ENCODE peak calls at places on chromosomes 12 and 14, in ten cellular contexts. M, J, E, N, O, D, U, P, C and I are unnamed samples.

GRCh38 chr12:104250366-104251125 is 35.0 kb downstream of the TXNRD1 start:
- DNase-seq in M (no peak), J (no peak), E (no peak), N (no peak), O (no peak), D (no peak), U (no peak), P (no peak), C (no peak), I (no peak)

GRCh38 chr12:31772685-31773222 is 43.9 kb upstream of the AMN1 start:
- DNase-seq in M (no peak), J (no peak), E (no peak), N (no peak), O (no peak), D (no peak), U (no peak), P (no peak), C (no peak), I (no peak)

GRCh38 chr14:56100556-56100955 is 17.7 kb upstream of the PELI2 start:
- DNase-seq in M (no peak), J (no peak), E (no peak), N (no peak), O (no peak), D (no peak), U (no peak), P (no peak), C (no peak), I (no peak)

GRCh38 chr14:53882684-53883083 is 73.9 kb downstream of the BMP4 start:
- DNase-seq in M (no peak), J (no peak), E (no peak), N (no peak), O (no peak), D (no peak), U (no peak), P (no peak), C (no peak), I (peak; percentile 82)

GRCh38 chr12:54560374-54560858 is 11.0 kb downstream of the PDE1B start:
- DNase-seq in M (peak; percentile 94), J (peak; percentile 93), E (peak; percentile 90), N (peak; percentile 90), O (peak; percentile 52), D (peak; percentile 95), U (peak; percentile 45), P (peak; percentile 70), C (peak; percentile 91), I (peak; percentile 86)

GRCh38 chr12:7989827-7990491 is 42.6 kb upstream of the FOXJ2 start:
- DNase-seq in M (peak; percentile 74), J (peak; percentile 20), E (peak; percentile 32), N (no peak), O (no peak), D (peak; percentile 36), U (no peak), P (no peak), C (no peak), I (peak; percentile 38)

GRCh38 chr12:108424816-108425215 is 85.7 kb upstream of the CMKLR1 start:
- DNase-seq in M (no peak), J (no peak), E (no peak), N (no peak), O (no peak), D (no peak), U (no peak), P (no peak), C (no peak), I (no peak)

GRCh38 chr12:57549909-57550627 is at the start of gene KIF5A:
- DNase-seq in M (peak; percentile 56), J (no peak), E (no peak), N (no peak), O (no peak), D (peak; percentile 63), U (no peak), P (no peak), C (peak; percentile 87), I (peak; percentile 29)

GRCh38 chr14:70032447-70032846 is 153.2 kb downstream of the SMOC1 start:
- DNase-seq in M (no peak), J (no peak), E (no peak), N (no peak), O (no peak), D (no peak), U (no peak), P (no peak), C (peak; percentile 50), I (no peak)

GRCh38 chr12:83084516-83085234 is 398.0 kb downstream of the TMTC2 start:
- DNase-seq in M (no peak), J (no peak), E (no peak), N (no peak), O (no peak), D (no peak), U (no peak), P (no peak), C (no peak), I (no peak)

GRCh38 chr12:5459051-5459782 is 27.3 kb downstream of the NTF3 start:
- DNase-seq in M (no peak), J (no peak), E (no peak), N (no peak), O (no peak), D (no peak), U (no peak), P (no peak), C (no peak), I (no peak)

GRCh38 chr12:5456906-5457305 is 25.0 kb downstream of the NTF3 start:
- DNase-seq in M (no peak), J (no peak), E (no peak), N (peak; percentile 77), O (no peak), D (peak; percentile 47), U (peak; percentile 55), P (no peak), C (no peak), I (no peak)

GRCh38 chr12:5458229-5459050 is 26.5 kb downstream of the NTF3 start:
- DNase-seq in M (no peak), J (no peak), E (no peak), N (no peak), O (no peak), D (no peak), U (no peak), P (no peak), C (no peak), I (no peak)

GRCh38 chr12:5466521-5466960 is 34.6 kb downstream of the NTF3 start:
- DNase-seq in M (no peak), J (no peak), E (no peak), N (no peak), O (no peak), D (no peak), U (no peak), P (no peak), C (no peak), I (no peak)

GRCh38 chr12:5461966-5462365 is 30.1 kb downstream of the NTF3 start:
- DNase-seq in M (no peak), J (no peak), E (no peak), N (no peak), O (no peak), D (no peak), U (no peak), P (no peak), C (no peak), I (no peak)
- TF ChIP-seq CTCF in M (no peak), J (no peak), E (no peak), N (no peak), O (no peak), D (no peak), U (no peak), P (no peak), C (no peak), I (no peak)

DNA sequence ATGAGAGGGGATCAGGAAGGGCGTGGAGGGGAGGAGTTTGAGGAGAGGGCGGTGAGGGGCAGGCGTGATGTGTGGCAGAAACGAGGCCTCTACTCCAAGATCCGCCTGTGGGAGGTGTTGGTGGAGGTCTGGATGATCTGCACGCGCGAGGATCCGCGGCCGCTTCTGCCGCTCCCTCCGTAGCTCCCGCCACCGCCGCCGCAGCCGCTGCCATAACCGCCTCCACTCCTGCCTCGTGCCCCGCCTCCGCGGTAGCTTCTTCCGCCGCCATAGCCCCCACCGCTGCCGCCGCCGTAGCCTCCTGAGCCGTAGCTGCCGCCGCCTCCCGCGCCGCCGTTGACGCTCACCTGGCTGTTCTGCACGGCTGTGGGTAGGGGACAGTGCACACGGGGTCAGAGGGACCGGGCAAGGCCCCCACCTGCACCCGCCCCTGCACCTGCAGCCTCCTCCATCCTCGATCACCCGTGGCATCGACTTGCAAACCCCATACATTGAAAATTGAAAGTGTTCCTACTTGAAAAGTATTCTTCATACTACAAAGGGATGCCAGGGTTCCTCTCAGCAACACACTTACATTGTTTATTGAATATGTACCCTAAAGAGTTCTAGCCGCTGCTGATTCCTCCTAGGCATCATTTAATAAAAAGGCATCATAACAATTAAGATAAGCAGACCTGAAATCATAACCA is 11.0 kb upstream of the KRT1 start:
- DNase-seq in M (no peak), J (no peak), E (no peak), N (no peak), O (no peak), D (peak; percentile 18), U (no peak), P (peak; percentile 49), C (peak; percentile 70), I (no peak)
- H3K4me3 ChIP-seq in M (no peak overlapping the region), J (peak overlapping the region; percentile 14), E (peak overlapping the region; percentile 51), N (peak overlapping the region; percentile 4), O (no peak overlapping the region), D (peak overlapping the region; percentile 23), U (no peak overlapping the region), P (peak overlapping the region; percentile 8), C (peak overlapping the region; percentile 39), I (no peak overlapping the region)

GRCh38 chr12:112219195-112219594 is 93.8 kb downstream of the TRAFD1 start:
- DNase-seq in M (no peak), J (no peak), E (no peak), N (no peak), O (peak; percentile 6), D (no peak), U (no peak), P (no peak), C (no peak), I (no peak)
- TF ChIP-seq CTCF in M (no peak), J (no peak), E (no peak), N (no peak), O (no peak), D (no peak), U (no peak), P (no peak), C (no peak), I (no peak)

GRCh38 chr14:105486974-105487448 is 325 bp downstream of the CRIP1 start:
- DNase-seq in M (peak; percentile 86), J (peak; percentile 86), E (peak; percentile 88), N (no peak), O (no peak), D (no peak), U (no peak), P (no peak), C (peak; percentile 45), I (peak; percentile 57)

GRCh38 chr14:105486333-105486973 is at the start of gene CRIP1:
- DNase-seq in M (no peak), J (peak; percentile 26), E (peak; percentile 42), N (no peak), O (no peak), D (no peak), U (no peak), P (no peak), C (no peak), I (peak; percentile 45)

GRCh38 chr14:105488781-105489606 is 2.1 kb upstream of the TEDC1 start:
- DNase-seq in M (no peak), J (peak; percentile 31), E (peak; percentile 22), N (no peak), O (no peak), D (no peak), U (no peak), P (no peak), C (peak; percentile 53), I (no peak)

GRCh38 chr14:105487986-105488777 is 1.5 kb downstream of the CRIP1 start:
- DNase-seq in M (peak; percentile 78), J (no peak), E (peak; percentile 26), N (no peak), O (no peak), D (no peak), U (no peak), P (no peak), C (no peak), I (no peak)

GRCh38 chr14:105487449-105487985 is 831 bp downstream of the CRIP1 start:
- DNase-seq in M (peak; percentile 90), J (peak; percentile 52), E (peak; percentile 67), N (no peak), O (no peak), D (no peak), U (no peak), P (no peak), C (peak; percentile 58), I (peak; percentile 59)
- H3K4me3 ChIP-seq in M (peak overlapping the region; percentile 39), J (peak overlapping the region; percentile 69), E (peak overlapping the region; percentile 87), N (peak overlapping the region; percentile 26), O (no peak overlapping the region), D (peak overlapping the region; percentile 58), U (no peak overlapping the region), P (peak overlapping the region; percentile 79), C (peak overlapping the region; percentile 42), I (peak overlapping the region; percentile 88)